ENCODE peak calls at places on chromosomes 7 and 10, in ten cellular contexts. S is heart left ventricle; X is GM12865; L is A172; M is heart right ventricle; R is HS-5; Q is T1000; W is central memory CD4-positive, alpha-beta T cell; Z is GM04504; C is GM03348. A is an unnamed sample.

GRCh38 chr7:45718464-45719330 is 144.5 kb downstream of the ADCY1 start:
- DNase-seq in S (peak), X (no peak), L (no peak), M (no peak), R (no peak), Q (no peak), W (no peak), Z (no peak), C (peak), A (no peak)

GRCh38 chr10:13417459-13418126 is 69.5 kb upstream of the SEPHS1 start:
- DNase-seq in S (no peak), X (no peak), L (peak), M (no peak), R (no peak), Q (no peak), W (no peak), Z (no peak), C (no peak), A (no peak)

GRCh38 chr10:5618829-5619228 is 47.6 kb downstream of the ASB13 start:
- DNase-seq in S (no peak), X (no peak), L (no peak), M (peak), R (no peak), Q (no peak), W (no peak), Z (no peak), C (peak), A (no peak)

GRCh38 chr7:142375710-142376313 is 118.0 kb upstream of the PRSS58 start:
- DNase-seq in S (no peak), X (no peak), L (peak), M (no peak), R (no peak), Q (no peak), W (no peak), Z (no peak), C (no peak), A (no peak)

GRCh38 chr7:129643545-129644170 is 32.1 kb downstream of the NRF1 start:
- DNase-seq in S (no peak), X (no peak), L (no peak), M (no peak), R (no peak), Q (no peak), W (no peak), Z (no peak), C (no peak), A (no peak)

GRCh38 chr10:95401704-95402469 is 111.1 kb upstream of the PDLIM1 start:
- DNase-seq in S (no peak), X (no peak), L (no peak), M (no peak), R (no peak), Q (no peak), W (no peak), Z (no peak), C (no peak), A (no peak)

GRCh38 chr10:29590598-29591415 is 44.0 kb downstream of the SVIL start:
- DNase-seq in S (no peak), X (peak), L (peak), M (no peak), R (no peak), Q (no peak), W (peak), Z (peak), C (peak), A (no peak)

GRCh38 chr7:34849966-34850365 is 187.3 kb downstream of the DPY19L1 start:
- DNase-seq in S (no peak), X (no peak), L (no peak), M (no peak), R (no peak), Q (no peak), W (no peak), Z (no peak), C (no peak), A (no peak)

GRCh38 chr7:142441074-142441403 is 183.2 kb upstream of the PRSS58 start:
- DNase-seq in S (no peak), X (no peak), L (peak), M (no peak), R (no peak), Q (no peak), W (peak), Z (no peak), C (no peak), A (no peak)

GRCh38 chr10:1256139-1256720 is 200.0 kb downstream of the WDR37 start:
- DNase-seq in S (no peak), X (no peak), L (no peak), M (no peak), R (no peak), Q (no peak), W (no peak), Z (no peak), C (no peak), A (no peak)

GRCh38 chr7:143003393-143004051 is 23.4 kb downstream of the OR9A2 start:
- DNase-seq in S (no peak), X (peak), L (peak), M (no peak), R (no peak), Q (peak), W (peak), Z (no peak), C (peak), A (peak)

GRCh38 chr10:94349327-94349726 is 13.4 kb downstream of the NOC3L start:
- DNase-seq in S (no peak), X (no peak), L (peak), M (no peak), R (no peak), Q (no peak), W (no peak), Z (no peak), C (peak), A (no peak)

GRCh38 chr10:60394444-60394843 is 4.8 kb upstream of the ANK3 start:
- DNase-seq in S (no peak), X (no peak), L (no peak), M (no peak), R (no peak), Q (no peak), W (no peak), Z (no peak), C (no peak), A (no peak)

GRCh38 chr10:1050555-1050954 is 1.6 kb upstream of the IDI1 start:
- DNase-seq in S (no peak), X (peak), L (no peak), M (no peak), R (no peak), Q (no peak), W (peak), Z (no peak), C (no peak), A (no peak)

GRCh38 chr10:48792121-48792520 is 107.4 kb downstream of the WDFY4 start:
- DNase-seq in S (no peak), X (no peak), L (no peak), M (no peak), R (no peak), Q (no peak), W (no peak), Z (no peak), C (peak), A (no peak)

GRCh38 chr7:48109848-48110663 is 21.0 kb downstream of the UPP1 start:
- DNase-seq in S (peak), X (peak), L (peak), M (peak), R (no peak), Q (peak), W (peak), Z (no peak), C (peak), A (no peak)

GRCh38 chr7:7732566-7733290 is 14.3 kb upstream of the RPA3 start:
- DNase-seq in S (no peak), X (no peak), L (no peak), M (no peak), R (no peak), Q (no peak), W (no peak), Z (peak), C (peak), A (no peak)

GRCh38 chr10:75350791-75351190 is 50.8 kb downstream of the ZNF503 start:
- DNase-seq in S (no peak), X (no peak), L (peak), M (no peak), R (peak), Q (no peak), W (no peak), Z (no peak), C (peak), A (no peak)

GRCh38 chr7:95478139-95479037 is 7.4 kb upstream of the ASB4 start:
- DNase-seq in S (no peak), X (no peak), L (no peak), M (no peak), R (no peak), Q (no peak), W (no peak), Z (no peak), C (peak), A (no peak)

GRCh38 chr7:16365177-16365576 is 56.2 kb downstream of the CRPPA start:
- DNase-seq in S (no peak), X (no peak), L (no peak), M (no peak), R (no peak), Q (no peak), W (no peak), Z (no peak), C (no peak), A (no peak)

GRCh38 chr10:26857991-26858706 is 2.6 kb downstream of the ABI1 start:
- DNase-seq in S (no peak), X (peak), L (peak), M (no peak), R (no peak), Q (no peak), W (no peak), Z (no peak), C (peak), A (no peak)

GRCh38 chr7:37081436-37081835 is 357.1 kb upstream of the AOAH start:
- DNase-seq in S (peak), X (peak), L (peak), M (peak), R (no peak), Q (no peak), W (no peak), Z (no peak), C (no peak), A (no peak)

GRCh38 chr10:96998329-96998888 is 166.3 kb downstream of the LCOR start:
- DNase-seq in S (no peak), X (no peak), L (no peak), M (no peak), R (no peak), Q (no peak), W (no peak), Z (no peak), C (no peak), A (no peak)

GRCh38 chr10:47031251-47031952 is 120.2 kb downstream of the PTPN20 start:
- DNase-seq in S (no peak), X (peak), L (no peak), M (no peak), R (no peak), Q (no peak), W (no peak), Z (no peak), C (peak), A (no peak)

GRCh38 chr7:2082357-2083038 is 150.2 kb downstream of the MAD1L1 start:
- DNase-seq in S (no peak), X (no peak), L (peak), M (no peak), R (no peak), Q (peak), W (no peak), Z (peak), C (peak), A (no peak)

GRCh38 chr10:86372119-86372784 is 5.7 kb upstream of the GRID1 start:
- DNase-seq in S (no peak), X (no peak), L (no peak), M (no peak), R (no peak), Q (no peak), W (no peak), Z (no peak), C (no peak), A (no peak)

GRCh38 chr10:8444630-8445029 is 390.1 kb downstream of the GATA3 start:
- DNase-seq in S (no peak), X (no peak), L (no peak), M (no peak), R (no peak), Q (no peak), W (peak), Z (no peak), C (no peak), A (peak)

GRCh38 chr7:15947749-15948148 is 261.3 kb upstream of the MEOX2 start:
- DNase-seq in S (no peak), X (no peak), L (no peak), M (no peak), R (peak), Q (no peak), W (no peak), Z (peak), C (peak), A (no peak)